ENCODE peak calls at places on chromosome 12, in four cellular contexts. K is lung, C is heart right ventricle, G is bronchial epithelial cell. R is an unnamed sample.

GRCh38 chr12:100823988-100824387 is 29.4 kb downstream of the ANO4 start:
- DNase-seq in G (peak), C (no peak), K (no peak), R (no peak)

GRCh38 chr12:110245278-110245868 is 35.7 kb upstream of the ATP2A2 start:
- DNase-seq in G (no peak), C (peak), K (no peak), R (peak)

GRCh38 chr12:1825382-1826102 is 5.2 kb downstream of the LRTM2 start:
- DNase-seq in K (no peak), G (no peak), C (no peak), R (no peak)

GRCh38 chr12:56261503-56262230 is 3.5 kb upstream of the ANKRD52 start:
- DNase-seq in G (peak), K (no peak), C (no peak), R (no peak)

GRCh38 chr12:102811125-102811737 is 105.8 kb downstream of the PAH start:
- DNase-seq in C (no peak), K (no peak), G (no peak), R (peak)

GRCh38 chr12:27766587-27766986 is 13.4 kb upstream of the KLHL42 start:
- DNase-seq in C (no peak), G (no peak), K (no peak), R (no peak)

GRCh38 chr12:50505386-50505827 is 622 bp downstream of the DIP2B start:
- DNase-seq in K (peak), C (peak), G (no peak), R (peak)

GRCh38 chr12:120241561-120242274 is 23.8 kb downstream of the PXN start:
- DNase-seq in G (peak), C (no peak), K (no peak), R (no peak)

GRCh38 chr12:75526655-75527511 is 15.5 kb upstream of the KRR1 start:
- DNase-seq in C (no peak), K (no peak), G (peak), R (no peak)